ENCODE peak calls at places on chromosomes 3 and 15, in seven cellular contexts. U, O, T, X, H, D and P are unnamed samples.

GRCh38 chr3:54720604-54721003 is 207.3 kb downstream of the LRTM1 start:
- DNase-seq in U (no peak), T (no peak), X (no peak), O (no peak), D (no peak), H (no peak), P (no peak)

GRCh38 chr3:4069796-4070195 is 233.4 kb upstream of the SETMAR start:
- DNase-seq in U (no peak), O (no peak), T (no peak), D (no peak), H (no peak), X (no peak), P (no peak)

GRCh38 chr3:111924283-111924682 is 54.5 kb upstream of the ABHD10 start:
- DNase-seq in U (no peak), O (no peak), H (no peak), X (no peak), D (no peak), T (no peak), P (no peak)

GRCh38 chr3:189260556-189261493 is 89.1 kb downstream of the TPRG1 start:
- DNase-seq in H (no peak), X (no peak), U (no peak), T (no peak), D (no peak), O (no peak), P (no peak)

GRCh38 chr3:18079739-18080138 is 337.3 kb upstream of the TBC1D5 start:
- DNase-seq in D (no peak), U (no peak), X (no peak), H (no peak), T (no peak), O (peak), P (no peak)

GRCh38 chr3:78887608-78888011 is 880.2 kb downstream of the ROBO1 start:
- DNase-seq in T (peak), O (no peak), H (no peak), X (no peak), D (no peak), U (no peak), P (no peak)

GRCh38 chr3:191980443-191980842 is 519.5 kb downstream of the PYDC2 start:
- DNase-seq in H (no peak), D (no peak), X (no peak), U (no peak), T (no peak), O (no peak), P (no peak)

GRCh38 chr3:125357032-125357658 is 18.0 kb downstream of the ZNF148 start:
- DNase-seq in T (no peak), U (peak), O (no peak), H (no peak), D (peak), X (no peak), P (no peak)

GRCh38 chr3:126816956-126817777 is 113.1 kb downstream of the CHCHD6 start:
- DNase-seq in T (no peak), X (no peak), O (no peak), D (no peak), H (no peak), U (peak), P (no peak)

GRCh38 chr3:56086355-56086754 is 381.9 kb downstream of the ERC2 start:
- DNase-seq in T (no peak), X (no peak), H (no peak), O (no peak), U (no peak), D (no peak), P (no peak)

GRCh38 chr15:65532738-65533051 is 2.4 kb downstream of the HACD3 start:
- DNase-seq in O (no peak), D (no peak), X (no peak), T (no peak), U (peak), H (no peak), P (peak)

GRCh38 chr15:55916666-55917409 is 76.6 kb downstream of the NEDD4 start:
- DNase-seq in H (no peak), X (no peak), D (no peak), T (no peak), U (no peak), O (no peak), P (no peak)

GRCh38 chr15:101277038-101277822 is at the start of gene SELENOS:
- DNase-seq in H (no peak), O (peak), U (peak), X (no peak), T (no peak), D (peak), P (peak)

GRCh38 chr3:154252759-154253638 is 71.3 kb downstream of the DHX36 start:
- DNase-seq in O (peak), U (peak), H (peak), X (peak), D (peak), T (peak), P (peak)

GRCh38 chr3:69014022-69014580 is 617 bp upstream of the EOGT start:
- DNase-seq in D (no peak), T (peak), U (no peak), O (no peak), X (no peak), H (no peak), P (no peak)

GRCh38 chr3:108538083-108538482 is 27.7 kb upstream of the MYH15 start:
- DNase-seq in D (no peak), O (no peak), T (no peak), H (no peak), U (no peak), X (no peak), P (no peak)

GRCh38 chr3:142276780-142277179 is 51.4 kb upstream of the GK5 start:
- DNase-seq in T (no peak), O (no peak), U (no peak), D (no peak), X (no peak), H (no peak), P (no peak)

GRCh38 chr3:146781606-146782005 is 176.5 kb upstream of the PLSCR5 start:
- DNase-seq in O (no peak), X (no peak), D (no peak), T (no peak), H (no peak), U (no peak), P (no peak)

GRCh38 chr3:195768831-195769303 is 42.9 kb downstream of the MUC4 start:
- DNase-seq in U (no peak), X (no peak), D (peak), H (no peak), T (no peak), O (no peak), P (no peak)

GRCh38 chr3:129597087-129597791 is 9.2 kb downstream of the PLXND1 start:
- DNase-seq in T (no peak), H (no peak), U (no peak), D (no peak), O (no peak), X (no peak), P (peak)

GRCh38 chr15:60347480-60348069 is 50.2 kb downstream of the ANXA2 start:
- DNase-seq in D (no peak), X (no peak), O (no peak), H (no peak), U (no peak), T (no peak), P (no peak)

GRCh38 chr15:45242289-45242688 is 9.7 kb upstream of the SLC28A2 start:
- DNase-seq in X (no peak), H (no peak), D (no peak), U (no peak), O (no peak), T (no peak), P (no peak)

GRCh38 chr3:108391917-108392585 is 95.7 kb downstream of the HHLA2 start:
- DNase-seq in X (no peak), O (no peak), T (no peak), D (no peak), U (no peak), H (no peak), P (no peak)

GRCh38 chr3:170425491-170426239 is 7.0 kb downstream of the CLDN11 start:
- DNase-seq in X (no peak), U (peak), O (no peak), T (no peak), H (no peak), D (peak), P (peak)

GRCh38 chr3:11551019-11551418 is 92.7 kb downstream of the VGLL4 start:
- DNase-seq in H (no peak), X (no peak), U (no peak), O (no peak), T (no peak), D (no peak), P (no peak)

GRCh38 chr3:42654331-42655201 is 1.1 kb downstream of the ZBTB47 start:
- DNase-seq in T (no peak), H (no peak), D (peak), U (peak), O (no peak), X (peak), P (peak)

GRCh38 chr3:170417090-170417489 is 1.6 kb upstream of the CLDN11 start:
- DNase-seq in U (no peak), D (no peak), X (no peak), H (no peak), O (no peak), T (no peak), P (no peak)

GRCh38 chr3:112761062-112761638 is 85.5 kb downstream of the CD200R1L start:
- DNase-seq in U (no peak), H (no peak), X (no peak), D (no peak), T (no peak), O (no peak), P (no peak)

GRCh38 chr3:157436583-157437300 is at the start of gene PTX3:
- DNase-seq in D (peak), T (no peak), O (no peak), X (no peak), U (no peak), H (no peak), P (peak)

GRCh38 chr3:119310052-119310451 is 15.9 kb downstream of the ARHGAP31 start:
- DNase-seq in X (no peak), D (no peak), U (no peak), H (no peak), T (no peak), O (no peak), P (no peak)

GRCh38 chr3:184954251-184954650 is 142.3 kb downstream of the VPS8 start:
- DNase-seq in U (no peak), T (no peak), X (no peak), H (no peak), D (no peak), O (no peak), P (no peak)

GRCh38 chr15:83887404-83887803 is 233.5 kb downstream of the ADAMTSL3 start:
- DNase-seq in O (no peak), H (no peak), U (no peak), T (no peak), D (no peak), X (no peak), P (no peak)
- TF ChIP-seq SIN3A in O (no peak), H (no peak), U (no peak), T (no peak), D (no peak), X (no peak), P (no peak)

DNA sequence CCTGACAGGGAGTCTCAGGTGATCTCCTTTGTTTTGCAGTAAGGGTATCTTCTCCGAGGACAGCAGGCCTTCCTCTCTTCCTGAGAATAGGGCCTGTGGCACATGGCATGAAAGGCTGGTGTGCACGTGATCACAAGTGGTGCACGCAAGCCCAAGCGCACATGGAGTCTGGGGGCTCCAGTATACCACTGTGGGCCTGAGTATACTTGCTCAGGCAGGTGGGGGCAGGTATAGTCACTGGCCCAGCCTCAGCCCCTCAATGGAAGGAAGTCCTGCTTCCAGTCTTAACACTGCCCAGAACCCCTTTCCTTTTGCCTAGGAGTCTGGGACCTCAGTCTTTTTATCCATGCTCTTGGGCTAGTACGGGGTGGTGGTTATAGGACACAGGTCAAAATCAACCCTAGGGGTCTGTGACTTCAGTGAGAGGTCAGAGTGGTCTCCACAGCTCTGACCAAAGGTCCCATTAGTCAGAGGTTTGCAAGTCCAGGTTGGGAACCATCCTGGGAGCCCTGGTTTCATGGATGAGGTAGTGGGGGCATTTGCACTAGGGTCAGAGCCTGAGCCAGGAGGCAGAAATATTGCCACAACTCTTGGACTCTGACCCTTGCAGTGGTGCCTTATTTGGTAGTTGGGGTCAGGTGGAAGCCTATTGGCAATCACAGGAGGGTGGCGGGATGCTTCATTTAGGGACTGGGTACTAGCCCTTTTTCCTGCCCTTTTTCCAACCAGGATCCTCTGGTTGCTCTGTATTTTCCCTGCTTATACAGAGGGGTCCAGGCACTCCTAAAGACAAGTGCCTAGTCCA is 823 bp upstream of the CCDC71 start:
- DNase-seq in O (no peak), T (no peak), X (no peak), D (no peak), U (peak), H (no peak), P (no peak)
- TF ChIP-seq SIN3A in O (no peak), T (no peak), X (no peak), D (no peak), U (no peak), H (no peak), P (no peak)

GRCh38 chr3:168248383-168249047 is 152.8 kb upstream of the GOLIM4 start:
- DNase-seq in X (no peak), D (peak), O (no peak), H (no peak), U (no peak), T (no peak), P (no peak)
- TF ChIP-seq SIN3A in X (no peak), D (no peak), O (no peak), H (no peak), U (no peak), T (no peak), P (no peak)

GRCh38 chr15:40309344-40309862 is 1.7 kb upstream of the PLCB2 start:
- DNase-seq in H (no peak), D (no peak), T (no peak), O (no peak), X (no peak), U (no peak), P (no peak)

GRCh38 chr15:40306371-40306770 is 1.4 kb downstream of the PLCB2 start:
- DNase-seq in D (no peak), H (no peak), O (no peak), X (no peak), T (no peak), U (no peak), P (no peak)

GRCh38 chr15:40306908-40307307 is 827 bp downstream of the PLCB2 start:
- DNase-seq in U (no peak), T (no peak), D (no peak), H (no peak), X (no peak), O (no peak), P (no peak)

GRCh38 chr15:40308844-40309189 is 1.1 kb upstream of the PLCB2 start:
- DNase-seq in U (no peak), T (no peak), O (no peak), X (no peak), D (no peak), H (no peak), P (peak)

GRCh38 chr15:40307421-40308165 is at the start of gene PLCB2:
- DNase-seq in T (peak), D (no peak), O (no peak), X (no peak), H (no peak), U (peak), P (peak)
- TF ChIP-seq SIN3A in T (no peak), D (no peak), O (no peak), X (no peak), H (no peak), U (no peak), P (no peak)

DNA sequence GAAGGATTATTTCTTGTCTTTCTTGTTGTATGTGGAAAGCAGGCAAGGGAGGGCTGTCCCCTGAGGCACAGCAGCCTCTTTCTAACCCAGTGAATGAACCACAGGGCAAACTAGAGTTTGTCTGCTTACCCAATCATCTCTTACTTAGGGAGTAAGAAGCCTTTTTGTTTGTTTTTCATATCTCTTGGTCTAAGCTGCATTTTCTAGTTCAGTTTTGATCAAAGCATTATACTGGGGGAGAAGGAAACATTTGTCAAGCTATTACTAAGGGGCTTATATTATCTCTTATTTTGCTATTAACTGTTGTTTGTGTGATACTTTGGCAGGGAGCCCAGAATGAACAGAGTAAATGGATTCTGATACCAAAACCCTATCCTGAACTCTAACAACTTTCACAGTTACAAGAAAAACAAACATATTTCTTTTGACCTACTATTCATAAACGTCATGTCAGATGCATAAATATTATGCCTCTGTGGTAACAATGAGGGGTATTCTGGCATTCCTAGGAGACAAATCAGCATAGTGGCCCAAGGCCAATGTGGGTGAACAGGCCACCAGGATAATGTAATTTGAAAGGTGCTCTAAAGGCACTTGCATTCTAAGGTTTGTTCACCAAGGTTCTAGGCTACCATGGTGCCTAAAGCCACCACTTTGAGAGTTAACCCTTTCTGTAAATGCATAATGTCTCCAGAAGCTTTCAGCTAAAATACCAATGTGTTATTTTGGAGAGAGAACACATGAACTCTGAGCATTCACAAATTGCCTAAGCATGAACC is 271.6 kb upstream of the ZPLD1 start:
- DNase-seq in U (no peak), X (no peak), T (no peak), D (peak), O (no peak), H (no peak), P (no peak)
- TF ChIP-seq SIN3A in U (no peak), X (no peak), T (no peak), D (peak), O (no peak), H (no peak), P (no peak)

GRCh38 chr15:31081568-31082250 is 19.8 kb downstream of the TRPM1 start:
- DNase-seq in O (no peak), T (no peak), H (no peak), X (no peak), D (no peak), U (no peak), P (no peak)

GRCh38 chr15:31079519-31079918 is 22.0 kb downstream of the TRPM1 start:
- DNase-seq in U (no peak), H (no peak), T (no peak), D (no peak), O (no peak), X (peak), P (no peak)

GRCh38 chr15:31078461-31078860 is 23.1 kb downstream of the TRPM1 start:
- DNase-seq in X (no peak), O (no peak), U (no peak), T (no peak), D (no peak), H (no peak), P (no peak)

GRCh38 chr15:31082771-31083393 is 18.6 kb downstream of the TRPM1 start:
- DNase-seq in O (no peak), X (no peak), H (no peak), U (no peak), D (no peak), T (no peak), P (no peak)

GRCh38 chr15:31080618-31081017 is 20.9 kb downstream of the TRPM1 start:
- DNase-seq in H (no peak), D (peak), U (no peak), X (peak), T (no peak), O (peak), P (peak)
- TF ChIP-seq SIN3A in H (no peak), D (no peak), U (no peak), X (no peak), T (no peak), O (no peak), P (no peak)

GRCh38 chr15:78051622-78052405 is 25.7 kb downstream of the TBC1D2B start:
- DNase-seq in U (no peak), X (no peak), O (no peak), T (no peak), D (no peak), H (no peak), P (no peak)
- TF ChIP-seq SIN3A in U (no peak), X (no peak), O (no peak), T (no peak), D (no peak), H (no peak), P (no peak)